ENCODE peak calls at places on chromosomes 6 and 20, in four cellular contexts. One of them, this sample, is unnamed.

GRCh38 chr6:89462503-89462902 is 29.6 kb downstream of the ANKRD6 start:
- DNase-seq in mesenteric fat pad: no peak
- DNase-seq in stimulated activated CD8-positive, alpha-beta memory T cell treated with anti-CD3 and anti-CD28 coated beads, Interleukin-4, amount 100 ng/mL, for 24 hours: no peak
- DNase-seq in lung: no peak
- DNase-seq in this sample: no peak

GRCh38 chr6:37130704-37131103 is 39.2 kb upstream of the PIM1 start:
- DNase-seq in lung: peak
- DNase-seq in stimulated activated CD8-positive, alpha-beta memory T cell treated with anti-CD3 and anti-CD28 coated beads, Interleukin-4, amount 100 ng/mL, for 24 hours: no peak
- DNase-seq in mesenteric fat pad: no peak
- DNase-seq in this sample: peak

GRCh38 chr6:17091122-17091521 is 10.7 kb upstream of the STMND1 start:
- DNase-seq in lung: no peak
- DNase-seq in mesenteric fat pad: no peak
- DNase-seq in stimulated activated CD8-positive, alpha-beta memory T cell treated with anti-CD3 and anti-CD28 coated beads, Interleukin-4, amount 100 ng/mL, for 24 hours: no peak
- DNase-seq in this sample: no peak

GRCh38 chr6:95587989-95588388 is 10.7 kb downstream of the MANEA start:
- DNase-seq in stimulated activated CD8-positive, alpha-beta memory T cell treated with anti-CD3 and anti-CD28 coated beads, Interleukin-4, amount 100 ng/mL, for 24 hours: no peak
- DNase-seq in lung: no peak
- DNase-seq in mesenteric fat pad: no peak
- DNase-seq in this sample: no peak

GRCh38 chr20:34240698-34241615 is at the start of gene ASIP:
- DNase-seq in mesenteric fat pad: no peak
- DNase-seq in stimulated activated CD8-positive, alpha-beta memory T cell treated with anti-CD3 and anti-CD28 coated beads, Interleukin-4, amount 100 ng/mL, for 24 hours: no peak
- DNase-seq in lung: no peak
- DNase-seq in this sample: no peak

GRCh38 chr20:41100001-41100480 is 37.3 kb upstream of the PLCG1 start:
- DNase-seq in mesenteric fat pad: no peak
- DNase-seq in lung: no peak
- DNase-seq in stimulated activated CD8-positive, alpha-beta memory T cell treated with anti-CD3 and anti-CD28 coated beads, Interleukin-4, amount 100 ng/mL, for 24 hours: no peak
- DNase-seq in this sample: no peak

GRCh38 chr20:24933266-24933908 is 15.7 kb upstream of the CST7 start:
- DNase-seq in stimulated activated CD8-positive, alpha-beta memory T cell treated with anti-CD3 and anti-CD28 coated beads, Interleukin-4, amount 100 ng/mL, for 24 hours: no peak
- DNase-seq in mesenteric fat pad: peak
- DNase-seq in lung: no peak
- DNase-seq in this sample: no peak

GRCh38 chr6:1738682-1739081 is 129.0 kb downstream of the FOXC1 start:
- DNase-seq in mesenteric fat pad: no peak
- DNase-seq in lung: no peak
- DNase-seq in stimulated activated CD8-positive, alpha-beta memory T cell treated with anti-CD3 and anti-CD28 coated beads, Interleukin-4, amount 100 ng/mL, for 24 hours: no peak
- DNase-seq in this sample: no peak

GRCh38 chr6:26196846-26197683 is 109.8 kb downstream of the HFE start:
- DNase-seq in lung: no peak
- DNase-seq in mesenteric fat pad: no peak
- DNase-seq in stimulated activated CD8-positive, alpha-beta memory T cell treated with anti-CD3 and anti-CD28 coated beads, Interleukin-4, amount 100 ng/mL, for 24 hours: peak
- DNase-seq in this sample: peak

GRCh38 chr6:90068264-90068663 is 174.0 kb downstream of the GJA10 start:
- DNase-seq in stimulated activated CD8-positive, alpha-beta memory T cell treated with anti-CD3 and anti-CD28 coated beads, Interleukin-4, amount 100 ng/mL, for 24 hours: no peak
- DNase-seq in mesenteric fat pad: no peak
- DNase-seq in lung: no peak
- DNase-seq in this sample: peak

GRCh38 chr6:160128879-160129516 is 7.4 kb downstream of the SLC22A1 start:
- DNase-seq in stimulated activated CD8-positive, alpha-beta memory T cell treated with anti-CD3 and anti-CD28 coated beads, Interleukin-4, amount 100 ng/mL, for 24 hours: no peak
- DNase-seq in lung: no peak
- DNase-seq in mesenteric fat pad: peak
- DNase-seq in this sample: no peak

GRCh38 chr6:144471986-144472385 is 186.9 kb downstream of the UTRN start:
- DNase-seq in stimulated activated CD8-positive, alpha-beta memory T cell treated with anti-CD3 and anti-CD28 coated beads, Interleukin-4, amount 100 ng/mL, for 24 hours: no peak
- DNase-seq in mesenteric fat pad: no peak
- DNase-seq in lung: no peak
- DNase-seq in this sample: peak

GRCh38 chr20:17655865-17656489 is 26.1 kb downstream of the RRBP1 start:
- DNase-seq in lung: no peak
- DNase-seq in stimulated activated CD8-positive, alpha-beta memory T cell treated with anti-CD3 and anti-CD28 coated beads, Interleukin-4, amount 100 ng/mL, for 24 hours: no peak
- DNase-seq in mesenteric fat pad: no peak
- DNase-seq in this sample: peak

GRCh38 chr6:30915591-30915946 is 1.5 kb downstream of the VARS2 start:
- DNase-seq in mesenteric fat pad: no peak
- DNase-seq in lung: no peak
- DNase-seq in stimulated activated CD8-positive, alpha-beta memory T cell treated with anti-CD3 and anti-CD28 coated beads, Interleukin-4, amount 100 ng/mL, for 24 hours: no peak
- DNase-seq in this sample: peak

GRCh38 chr6:154319231-154319858 is 37.3 kb downstream of the IPCEF1 start:
- DNase-seq in mesenteric fat pad: no peak
- DNase-seq in lung: no peak
- DNase-seq in stimulated activated CD8-positive, alpha-beta memory T cell treated with anti-CD3 and anti-CD28 coated beads, Interleukin-4, amount 100 ng/mL, for 24 hours: no peak
- DNase-seq in this sample: peak